ENCODE peak calls at places on chromosomes 12 and 14, in nine cellular contexts. I is NCI-H510A treated with DMSO at 0.1 percent for 48 hours; J is left ventricle myocardium inferior; V is heart right ventricle; R is iris pigment epithelial cell; X is left cardiac atrium; D is stimulated activated CD8-positive, alpha-beta memory T cell treated with anti-CD3 and anti-CD28 coated beads, Interleukin-7, amount 100 ng/mL, for 1 hour; F is NCI-H1092 treated with DMSO at 0.1 percent for 48 hours; K is RWPE1. T is an unnamed sample.

GRCh38 chr14:95043732-95044462 is 113.4 kb downstream of the DICER1 start:
- DNase-seq in D (no peak), V (no peak), K (no peak), I (no peak), J (no peak), F (no peak), X (no peak), R (no peak), T (no peak)

GRCh38 chr14:50333010-50333409 is 20.9 kb downstream of the DMAC2L start:
- DNase-seq in D (no peak), R (peak; percentile 94), V (no peak), X (peak; percentile 65), F (no peak), J (peak; percentile 48), I (no peak), K (peak; percentile 44), T (peak; percentile 74)

GRCh38 chr14:51188566-51189185 is 51.4 kb upstream of the TMX1 start:
- DNase-seq in K (no peak), D (no peak), I (no peak), J (no peak), V (no peak), F (no peak), X (no peak), R (peak; percentile 13), T (no peak)

GRCh38 chr12:48744251-48745008 is 27.9 kb upstream of the CCNT1 start:
- DNase-seq in R (no peak), K (no peak), I (no peak), J (no peak), V (no peak), D (no peak), F (peak; percentile 2), X (no peak), T (no peak)

GRCh38 chr12:79933580-79934264 is 1.2 kb downstream of the PPP1R12A start:
- DNase-seq in R (peak; percentile 11), I (no peak), V (no peak), J (no peak), D (no peak), F (no peak), K (peak; percentile 5), X (no peak), T (peak; percentile 23)

GRCh38 chr14:91303924-91304229 is 59.4 kb upstream of the GPR68 start:
- DNase-seq in V (no peak), X (no peak), D (no peak), F (no peak), I (no peak), R (no peak), K (no peak), J (no peak), T (no peak)

GRCh38 chr12:108930155-108930554 is 50.3 kb downstream of the DAO start:
- DNase-seq in K (no peak), D (no peak), F (no peak), X (no peak), R (no peak), I (no peak), J (no peak), V (no peak), T (no peak)

GRCh38 chr12:26123482-26123980 is 1.3 kb downstream of the BHLHE41 start:
- DNase-seq in I (no peak), F (no peak), D (no peak), R (peak; percentile 33), V (no peak), X (no peak), K (no peak), J (no peak), T (no peak)

GRCh38 chr14:20477211-20477876 is 8.1 kb downstream of the PNP start:
- DNase-seq in D (no peak), K (no peak), I (peak; percentile 8), X (peak; percentile 35), V (peak; percentile 41), J (peak; percentile 46), F (peak; percentile 9), R (peak; percentile 77), T (peak; percentile 16)

GRCh38 chr12:109466821-109467220 is 10.3 kb downstream of the KCTD10 start:
- DNase-seq in J (no peak), F (no peak), V (no peak), X (no peak), D (no peak), I (no peak), R (no peak), K (no peak), T (no peak)

GRCh38 chr12:124240493-124240892 is 54.4 kb upstream of the RFLNA start:
- DNase-seq in V (no peak), K (peak; percentile 29), R (peak; percentile 39), I (no peak), F (no peak), D (no peak), J (no peak), X (no peak), T (peak; percentile 69)

GRCh38 chr12:19482551-19483109 is 43.3 kb downstream of the AEBP2 start:
- DNase-seq in I (no peak), R (no peak), V (peak; percentile 22), K (peak; percentile 41), F (no peak), D (peak; percentile 6), J (no peak), X (peak; percentile 48), T (no peak)

GRCh38 chr12:109951751-109952150 is 44.4 kb downstream of the GIT2 start:
- DNase-seq in V (peak; percentile 50), J (peak; percentile 60), R (peak; percentile 85), I (no peak), F (peak; percentile 10), X (peak; percentile 61), D (no peak), K (peak; percentile 74), T (peak; percentile 88)

GRCh38 chr12:57118711-57119271 is 7.6 kb upstream of the STAT6 start:
- DNase-seq in D (no peak), X (no peak), V (no peak), J (no peak), K (peak; percentile 46), F (no peak), I (no peak), R (peak; percentile 51), T (peak; percentile 88)

GRCh38 chr14:28151931-28152330 is 614.7 kb upstream of the FOXG1 start:
- DNase-seq in F (no peak), X (no peak), D (no peak), V (no peak), I (no peak), R (no peak), K (no peak), J (no peak), T (no peak)

GRCh38 chr12:10160659-10161386 is 11.1 kb downstream of the OLR1 start:
- DNase-seq in D (no peak), F (no peak), J (no peak), R (no peak), I (no peak), K (no peak), X (no peak), V (no peak), T (no peak)

GRCh38 chr12:30843211-30843610 is 83.3 kb upstream of the TSPAN11 start:
- DNase-seq in X (no peak), K (no peak), D (no peak), V (no peak), I (no peak), F (no peak), R (no peak), J (no peak), T (no peak)